ENCODE peak calls at places on chromosomes 4 and X, in eight cellular contexts. N, K, H, E, I, Y, D and P are unnamed samples.

GRCh38 chr4:184143770-184144564 is 73.7 kb downstream of the ENPP6 start:
- DNase-seq in N (peak; percentile 20), K (no peak), H (peak; percentile 19), E (no peak), I (no peak), Y (no peak), D (no peak), P (no peak)

GRCh38 chrX:150364347-150365050 is 1.4 kb downstream of the MAMLD1 start:
- DNase-seq in N (peak; percentile 16), K (peak; percentile 21), H (peak; percentile 33), E (no peak), I (peak; percentile 45), Y (no peak), D (peak; percentile 59), P (peak; percentile 86)

GRCh38 chr4:73608677-73609594 is 11.3 kb downstream of the RASSF6 start:
- DNase-seq in N (no peak), K (peak; percentile 39), H (no peak), E (no peak), I (no peak), Y (no peak), D (no peak), P (no peak)

GRCh38 chr4:73740353-73740778 is at the start of gene CXCL8:
- DNase-seq in N (peak; percentile 60), K (peak; percentile 90), H (no peak), E (peak; percentile 76), I (peak; percentile 57), Y (no peak), D (peak; percentile 38), P (no peak)

GRCh38 chr4:153259679-153260078 is 55.4 kb downstream of the TRIM2 start:
- DNase-seq in N (no peak), K (no peak), H (no peak), E (no peak), I (no peak), Y (no peak), D (no peak), P (no peak)

GRCh38 chrX:18537524-18537923 is 112.1 kb downstream of the CDKL5 start:
- DNase-seq in N (no peak), K (no peak), H (no peak), E (no peak), I (no peak), Y (no peak), D (no peak), P (no peak)

GRCh38 chrX:120857240-120857639 is 18.4 kb downstream of the CT47B1 start:
- DNase-seq in N (no peak), K (peak; percentile 2), H (no peak), E (peak; percentile 7), I (no peak), Y (no peak), D (no peak), P (no peak)

GRCh38 chr4:14496969-14497368 is 505.3 kb upstream of the CPEB2 start:
- DNase-seq in N (no peak), K (no peak), H (no peak), E (no peak), I (no peak), Y (no peak), D (no peak), P (no peak)

GRCh38 chr4:22129454-22130075 is 181.0 kb upstream of the KCNIP4 start:
- DNase-seq in N (no peak), K (peak; percentile 34), H (peak; percentile 63), E (peak; percentile 7), I (no peak), Y (peak; percentile 9), D (no peak), P (no peak)

GRCh38 chr4:172142331-172142738 is 329.1 kb downstream of the GALNTL6 start:
- DNase-seq in N (no peak), K (peak; percentile 2), H (no peak), E (no peak), I (no peak), Y (no peak), D (no peak), P (no peak)

GRCh38 chr4:110458494-110459266 is 17.3 kb upstream of the ENPEP start:
- DNase-seq in N (no peak), K (no peak), H (no peak), E (no peak), I (no peak), Y (no peak), D (no peak), P (no peak)

GRCh38 chr4:74394476-74395136 is 29.7 kb downstream of the EREG start:
- DNase-seq in N (no peak), K (no peak), H (no peak), E (peak; percentile 82), I (no peak), Y (peak; percentile 19), D (no peak), P (no peak)

GRCh38 chr4:145177906-145178538 is 2.4 kb downstream of the OTUD4 start:
- DNase-seq in N (no peak), K (peak; percentile 12), H (no peak), E (no peak), I (no peak), Y (no peak), D (no peak), P (no peak)

GRCh38 chrX:132689741-132690140 is 200.9 kb upstream of the MBNL3 start:
- DNase-seq in N (no peak), K (no peak), H (no peak), E (no peak), I (no peak), Y (no peak), D (no peak), P (no peak)

GRCh38 chrX:2521927-2522386 is 21.2 kb upstream of the DHRSX start:
- DNase-seq in N (no peak), K (no peak), H (no peak), E (no peak), I (no peak), Y (no peak), D (no peak), P (no peak)

GRCh38 chr4:13526658-13527057 is 17.6 kb downstream of the NKX3-2 start:
- DNase-seq in N (no peak), K (no peak), H (no peak), E (no peak), I (no peak), Y (no peak), D (no peak), P (no peak)

GRCh38 chrX:24676403-24677024 is 17.2 kb upstream of the POLA1 start:
- DNase-seq in N (no peak), K (peak; percentile 18), H (peak; percentile 48), E (no peak), I (no peak), Y (no peak), D (no peak), P (no peak)
- TF ChIP-seq CTCF in N (peak; percentile 60), K (peak; percentile 47), H (peak; percentile 47), E (peak; percentile 35), I (peak; percentile 49), Y (peak; percentile 41), D (no peak), P (peak; percentile 14)

GRCh38 chr4:174423257-174423944 is 98.9 kb downstream of the HPGD start:
- DNase-seq in N (no peak), K (peak; percentile 86), H (peak; percentile 10), E (peak; percentile 56), I (no peak), Y (peak; percentile 13), D (no peak), P (no peak)
- H3K4me1 ChIP-seq in N (peaks cover 12% of the 10 kb centered on the region), K (peaks cover 48% of the 10 kb centered on the region), H (no peaks in the 10 kb centered on the region), E (peaks cover 12% of the 10 kb centered on the region), I (peaks cover 15% of the 10 kb centered on the region), Y (peaks cover 36% of the 10 kb centered on the region), D (no peaks in the 10 kb centered on the region), P (peaks cover 8% of the 10 kb centered on the region)

GRCh38 chr4:164716901-164717300 is 37.0 kb upstream of the SMIM31 start:
- DNase-seq in N (no peak), K (peak; percentile 14), H (peak; percentile 18), E (no peak), I (no peak), Y (no peak), D (no peak), P (no peak)
- TF ChIP-seq CTCF in N (peak; percentile 31), K (no peak), H (no peak), E (peak; percentile 60), I (no peak), Y (no peak), D (no peak), P (no peak)

GRCh38 chr4:162408309-162408708 is 244.5 kb upstream of the FSTL5 start:
- DNase-seq in N (no peak), K (no peak), H (no peak), E (no peak), I (no peak), Y (no peak), D (no peak), P (no peak)
- H3K4me1 ChIP-seq in N (peaks cover 8% of the 10 kb centered on the region), K (no peaks in the 10 kb centered on the region), H (no peaks in the 10 kb centered on the region), E (no peaks in the 10 kb centered on the region), I (no peaks in the 10 kb centered on the region), Y (no peaks in the 10 kb centered on the region), D (no peaks in the 10 kb centered on the region), P (no peaks in the 10 kb centered on the region)

GRCh38 chr4:121696641-121697461 is at the start of gene ANXA5:
- DNase-seq in N (peak; percentile 93), K (peak; percentile 81), H (peak; percentile 90), E (peak; percentile 59), I (peak; percentile 94), Y (peak; percentile 94), D (peak; percentile 94), P (no peak)
- TF ChIP-seq CTCF in N (peak; percentile 40), K (peak; percentile 41), H (peak; percentile 39), E (peak; percentile 26), I (no peak), Y (peak; percentile 57), D (no peak), P (peak; percentile 37)